ENCODE peak calls at places on chromosomes 16 and 17, in nine cellular contexts. L, U, E, M, T, N, S, B and W are unnamed samples.
A peak's percentile ranks its signal among the peaks of the same experiment; 100 is the strongest.

GRCh38 chr16:81547919-81548216 is 103.3 kb downstream of the CMIP start:
- DNase-seq in M (no peak), U (no peak), T (no peak), E (no peak), B (no peak), N (no peak), L (no peak), S (no peak), W (no peak)

GRCh38 chr16:79050063-79050462 is 550.5 kb downstream of the MAF start:
- DNase-seq in B (no peak), N (no peak), E (peak; percentile 36), S (no peak), T (no peak), M (no peak), L (no peak), U (no peak), W (no peak)

GRCh38 chr17:9645858-9646555 is 690 bp downstream of the USP43 start:
- DNase-seq in E (peak; percentile 67), L (peak; percentile 85), S (no peak), M (peak; percentile 11), N (peak; percentile 59), T (peak; percentile 79), U (peak; percentile 69), B (peak; percentile 77), W (peak; percentile 55)

GRCh38 chr17:4960279-4960922 is 7.2 kb downstream of the SPAG7 start:
- DNase-seq in L (no peak), N (no peak), B (no peak), U (no peak), S (no peak), M (no peak), T (no peak), E (no peak), W (no peak)

GRCh38 chr17:67458203-67458602 is 81.1 kb downstream of the PITPNC1 start:
- DNase-seq in U (no peak), S (no peak), M (no peak), E (no peak), N (no peak), B (no peak), L (no peak), T (no peak), W (no peak)

GRCh38 chr16:14559809-14560227 is 70.2 kb downstream of the PARN start:
- DNase-seq in T (peak; percentile 67), S (no peak), U (no peak), N (no peak), E (no peak), M (peak; percentile 55), B (no peak), L (no peak), W (no peak)

GRCh38 chr17:50477976-50478375 is 684 bp upstream of the RSAD1 start:
- DNase-seq in U (no peak), N (no peak), S (no peak), T (no peak), L (no peak), M (no peak), E (no peak), B (no peak), W (no peak)

GRCh38 chr17:73293031-73293430 is 18.8 kb downstream of the CDC42EP4 start:
- DNase-seq in M (no peak), N (no peak), T (peak; percentile 54), U (no peak), B (peak; percentile 26), L (no peak), S (no peak), E (peak; percentile 59), W (no peak)

GRCh38 chr17:60421273-60422161 is 772 bp upstream of the CHCT1 start:
- DNase-seq in N (peak; percentile 65), T (peak; percentile 74), E (peak; percentile 75), B (peak; percentile 87), U (peak; percentile 78), M (peak; percentile 73), S (peak; percentile 49), L (peak; percentile 93), W (peak; percentile 89)

DNA sequence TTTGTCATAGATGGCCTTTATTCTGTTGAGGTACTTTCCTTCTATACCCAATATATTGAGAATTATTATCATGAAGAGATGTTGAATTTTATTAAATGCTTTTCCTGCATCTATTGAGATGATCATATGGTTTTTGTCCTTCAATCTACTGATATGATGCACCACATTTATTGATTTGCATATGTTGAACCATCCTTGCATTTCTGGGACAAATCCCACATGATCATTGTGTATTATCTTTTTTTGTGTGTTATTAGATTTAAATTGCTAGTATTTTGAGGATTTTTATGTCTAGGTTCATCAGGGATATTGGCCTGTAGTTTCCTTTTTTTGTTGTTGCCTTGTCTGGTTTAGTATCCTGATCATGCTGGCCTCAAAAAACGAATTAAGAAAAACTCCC is 124.5 kb upstream of the CES5A start:
- DNase-seq in E (no peak), T (no peak), S (no peak), B (no peak), N (no peak), M (no peak), L (no peak), U (no peak), W (no peak)
- TF ChIP-seq CTCF in E (no peak), T (no peak), S (no peak), B (no peak), N (no peak), M (no peak), L (no peak), U (no peak), W (no peak)

GRCh38 chr16:30088832-30089624 is 2.7 kb downstream of the TBX6 start:
- DNase-seq in M (no peak), U (no peak), N (no peak), S (no peak), E (no peak), T (no peak), B (no peak), L (peak; percentile 83), W (no peak)

GRCh38 chr16:30092373-30093010 is 768 bp upstream of the TBX6 start:
- DNase-seq in N (peak; percentile 86), M (peak; percentile 84), T (peak; percentile 70), B (peak; percentile 94), U (peak; percentile 71), E (peak; percentile 73), L (peak; percentile 94), S (peak; percentile 55), W (peak; percentile 94)

GRCh38 chr16:30090607-30091332 is 954 bp downstream of the TBX6 start:
- DNase-seq in M (no peak), T (no peak), L (peak; percentile 87), S (no peak), E (no peak), U (no peak), N (no peak), B (no peak), W (no peak)

GRCh38 chr16:30094541-30095165 is 1.4 kb downstream of the YPEL3 start:
- DNase-seq in M (no peak), L (no peak), B (no peak), S (no peak), U (peak; percentile 72), E (no peak), N (no peak), T (no peak), W (no peak)

DNA sequence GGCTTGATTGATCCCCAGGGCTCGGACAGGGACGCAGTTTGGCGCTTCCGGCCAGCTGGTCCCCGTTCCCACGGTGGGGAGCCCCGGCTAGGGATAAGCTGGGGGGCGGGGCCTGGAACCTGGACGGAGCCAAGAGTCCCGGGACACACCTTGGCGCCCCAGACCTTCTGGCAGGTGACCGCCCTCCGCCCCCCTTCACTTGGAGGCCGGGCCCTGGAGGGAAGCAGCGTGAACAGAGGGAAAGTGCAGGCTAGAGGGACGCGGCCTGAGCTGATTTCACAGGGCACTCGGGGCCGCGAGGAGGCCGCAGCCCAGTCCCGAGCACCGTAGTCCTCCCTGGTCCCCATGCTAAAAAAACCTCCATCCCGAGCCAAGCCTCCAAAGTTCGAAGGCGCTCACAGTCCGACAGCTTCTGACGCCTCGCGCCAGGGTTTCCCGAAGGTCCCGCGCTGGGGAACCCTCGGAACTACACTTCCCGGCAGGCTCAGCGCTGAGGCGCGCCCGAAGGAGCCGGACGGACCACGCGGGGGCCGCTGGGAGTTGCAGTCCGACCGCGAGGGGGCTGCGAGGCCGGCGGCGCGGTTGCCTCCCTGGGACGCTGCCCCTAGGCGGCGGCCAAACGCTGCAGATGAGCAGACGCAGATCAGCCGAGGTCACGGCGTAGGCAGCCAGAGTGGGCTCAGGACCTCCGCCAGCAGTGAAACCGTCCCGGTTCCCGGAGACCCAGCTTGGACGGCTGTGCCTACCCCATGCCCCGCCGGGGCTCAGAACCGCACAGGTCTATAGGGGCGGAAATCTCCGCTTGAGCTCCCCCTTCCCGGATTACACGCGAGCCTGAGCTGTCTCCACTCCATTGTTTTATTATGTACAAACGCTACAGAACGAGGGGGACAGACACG is at the start of gene TBX6:
- DNase-seq in N (peak; percentile 93), B (peak; percentile 94), M (peak; percentile 94), S (peak; percentile 90), E (peak; percentile 98), L (peak; percentile 98), U (peak; percentile 96), T (peak; percentile 95), W (peak; percentile 96)
- TF ChIP-seq CTCF in N (peak; percentile 90), B (peak; percentile 54), M (peak; percentile 75), S (peak; percentile 75), E (peak; percentile 93), L (no peak), U (peak; percentile 59), T (peak; percentile 81), W (peak; percentile 96)

GRCh38 chr16:381788-382717 is at the start of gene PGAP6:
- DNase-seq in L (peak; percentile 92), S (peak; percentile 43), U (peak; percentile 70), M (peak; percentile 61), T (peak; percentile 79), B (no peak), E (peak; percentile 86), N (peak; percentile 54), W (peak; percentile 95)

GRCh38 chr16:389317-389716 is 7.5 kb upstream of the PGAP6 start:
- DNase-seq in M (no peak), L (no peak), B (no peak), E (no peak), U (no peak), N (peak; percentile 48), T (no peak), S (no peak), W (no peak)

GRCh38 chr16:391885-392335 is 5.1 kb upstream of the NME4 start:
- DNase-seq in M (peak; percentile 75), U (peak; percentile 64), L (peak; percentile 90), T (peak; percentile 60), S (peak; percentile 78), B (peak; percentile 89), E (peak; percentile 71), N (peak; percentile 79), W (peak; percentile 75)

GRCh38 chr16:383326-384020 is 1.7 kb upstream of the PGAP6 start:
- DNase-seq in N (no peak), E (peak; percentile 84), T (peak; percentile 81), S (no peak), B (peak; percentile 91), L (no peak), U (no peak), M (no peak), W (no peak)

GRCh38 chr16:386641-387156 is 4.9 kb upstream of the PGAP6 start:
- DNase-seq in E (no peak), L (no peak), T (no peak), M (peak; percentile 60), B (no peak), N (no peak), S (no peak), U (no peak), W (no peak)
- TF ChIP-seq CTCF in E (no peak), L (no peak), T (no peak), M (peak; percentile 5), B (peak; percentile 32), N (no peak), S (no peak), U (no peak), W (no peak)

GRCh38 chr16:1156111-1156982 is 3.4 kb downstream of the CACNA1H start:
- DNase-seq in S (no peak), M (no peak), U (no peak), L (no peak), E (no peak), B (no peak), N (peak; percentile 93), T (no peak), W (no peak)
- TF ChIP-seq CTCF in S (no peak), M (no peak), U (no peak), L (no peak), E (no peak), B (no peak), N (no peak), T (no peak), W (no peak)